ENCODE peak calls at places on chromosome 14, in four cellular contexts. One of them, this sample, is unnamed.

GRCh38 chr14:88168498-88169165 is 154.4 kb downstream of the KCNK10 start:
- DNase-seq in kidney epithelial cell: no peak
- DNase-seq in foreskin fibroblast: no peak
- DNase-seq in PC-9: no peak
- DNase-seq in this sample: peak

GRCh38 chr14:57480044-57480443 is 13.6 kb downstream of the CCDC198 start:
- DNase-seq in kidney epithelial cell: no peak
- DNase-seq in foreskin fibroblast: peak
- DNase-seq in PC-9: no peak
- DNase-seq in this sample: no peak

GRCh38 chr14:77022219-77022852 is 6.2 kb downstream of the IRF2BPL start:
- DNase-seq in PC-9: no peak
- DNase-seq in kidney epithelial cell: no peak
- DNase-seq in foreskin fibroblast: no peak
- DNase-seq in this sample: no peak

GRCh38 chr14:96730386-96730785 is 66.8 kb upstream of the VRK1 start:
- DNase-seq in kidney epithelial cell: no peak
- DNase-seq in PC-9: no peak
- DNase-seq in foreskin fibroblast: no peak
- DNase-seq in this sample: no peak

GRCh38 chr14:56333361-56334279 is 215.4 kb downstream of the PELI2 start:
- DNase-seq in PC-9: peak
- DNase-seq in foreskin fibroblast: peak
- DNase-seq in kidney epithelial cell: peak
- DNase-seq in this sample: peak

GRCh38 chr14:57937681-57938080 is 71.8 kb upstream of the SLC35F4 start:
- DNase-seq in kidney epithelial cell: no peak
- DNase-seq in foreskin fibroblast: no peak
- DNase-seq in PC-9: no peak
- DNase-seq in this sample: no peak

GRCh38 chr14:21090194-21090939 is 8.1 kb downstream of the ZNF219 start:
- DNase-seq in foreskin fibroblast: no peak
- DNase-seq in kidney epithelial cell: no peak
- DNase-seq in PC-9: no peak
- DNase-seq in this sample: no peak

GRCh38 chr14:33699300-33699699 is 251.6 kb downstream of the EGLN3 start:
- DNase-seq in PC-9: no peak
- DNase-seq in foreskin fibroblast: no peak
- DNase-seq in kidney epithelial cell: no peak
- DNase-seq in this sample: no peak

GRCh38 chr14:54549862-54550261 is 17.1 kb upstream of the SAMD4A start:
- DNase-seq in kidney epithelial cell: no peak
- DNase-seq in foreskin fibroblast: no peak
- DNase-seq in PC-9: no peak
- DNase-seq in this sample: no peak

GRCh38 chr14:91493169-91493568 is 16.9 kb downstream of the PPP4R3A start:
- DNase-seq in kidney epithelial cell: no peak
- DNase-seq in PC-9: no peak
- DNase-seq in foreskin fibroblast: peak
- DNase-seq in this sample: no peak

GRCh38 chr14:33019346-33019745 is 80.7 kb downstream of the NPAS3 start:
- DNase-seq in foreskin fibroblast: no peak
- DNase-seq in PC-9: no peak
- DNase-seq in kidney epithelial cell: no peak
- DNase-seq in this sample: no peak

GRCh38 chr14:65333926-65334687 is 78.4 kb upstream of the FUT8 start:
- DNase-seq in kidney epithelial cell: no peak
- DNase-seq in PC-9: no peak
- DNase-seq in foreskin fibroblast: peak
- DNase-seq in this sample: peak

GRCh38 chr14:77458249-77458950 is 507 bp downstream of the AHSA1 start:
- DNase-seq in PC-9: peak
- DNase-seq in kidney epithelial cell: no peak
- DNase-seq in foreskin fibroblast: no peak
- DNase-seq in this sample: no peak

GRCh38 chr14:21106506-21107359 is 5.9 kb downstream of the TMEM253 start:
- DNase-seq in PC-9: peak
- DNase-seq in kidney epithelial cell: no peak
- DNase-seq in foreskin fibroblast: peak
- DNase-seq in this sample: peak

GRCh38 chr14:96126339-96126770 is 78.3 kb upstream of the BDKRB2 start:
- DNase-seq in PC-9: no peak
- DNase-seq in foreskin fibroblast: no peak
- DNase-seq in kidney epithelial cell: no peak
- DNase-seq in this sample: no peak

GRCh38 chr14:82641050-82641540 is 1107.4 kb upstream of the SEL1L start:
- DNase-seq in kidney epithelial cell: no peak
- DNase-seq in PC-9: no peak
- DNase-seq in foreskin fibroblast: no peak
- DNase-seq in this sample: no peak

GRCh38 chr14:95237956-95238355 is 80.6 kb upstream of the DICER1 start:
- DNase-seq in PC-9: no peak
- DNase-seq in foreskin fibroblast: no peak
- DNase-seq in kidney epithelial cell: no peak
- DNase-seq in this sample: no peak

GRCh38 chr14:94394025-94394493 is 5.7 kb upstream of the SERPINA1 start:
- DNase-seq in foreskin fibroblast: no peak
- DNase-seq in PC-9: no peak
- DNase-seq in kidney epithelial cell: no peak
- DNase-seq in this sample: no peak

GRCh38 chr14:56555921-56556570 is 23.6 kb upstream of the TMEM260 start:
- DNase-seq in kidney epithelial cell: peak
- DNase-seq in foreskin fibroblast: peak
- DNase-seq in PC-9: peak
- DNase-seq in this sample: no peak

GRCh38 chr14:104496095-104496494 is 83.5 kb upstream of the C14orf180 start:
- DNase-seq in PC-9: no peak
- DNase-seq in foreskin fibroblast: no peak
- DNase-seq in kidney epithelial cell: no peak
- DNase-seq in this sample: no peak

GRCh38 chr14:96051642-96052540 is 12.7 kb downstream of the C14orf132 start:
- DNase-seq in foreskin fibroblast: no peak
- DNase-seq in PC-9: no peak
- DNase-seq in kidney epithelial cell: no peak
- DNase-seq in this sample: no peak

GRCh38 chr14:29687071-29687765 is 240.4 kb downstream of the PRKD1 start:
- DNase-seq in kidney epithelial cell: no peak
- DNase-seq in foreskin fibroblast: no peak
- DNase-seq in PC-9: no peak
- DNase-seq in this sample: no peak

GRCh38 chr14:34912966-34913365 is 37.8 kb upstream of the BAZ1A start:
- DNase-seq in foreskin fibroblast: no peak
- DNase-seq in PC-9: no peak
- DNase-seq in kidney epithelial cell: no peak
- DNase-seq in this sample: no peak

GRCh38 chr14:103628221-103628683 is 759 bp upstream of the KLC1 start:
- DNase-seq in PC-9: peak
- DNase-seq in kidney epithelial cell: peak
- DNase-seq in foreskin fibroblast: peak
- DNase-seq in this sample: no peak

GRCh38 chr14:57346741-57347140 is 43.6 kb upstream of the NAA30 start:
- DNase-seq in foreskin fibroblast: no peak
- DNase-seq in kidney epithelial cell: no peak
- DNase-seq in PC-9: no peak
- DNase-seq in this sample: no peak

GRCh38 chr14:89399157-89399556 is 17.9 kb downstream of the FOXN3 start:
- DNase-seq in kidney epithelial cell: no peak
- DNase-seq in foreskin fibroblast: no peak
- DNase-seq in PC-9: no peak
- DNase-seq in this sample: no peak

GRCh38 chr14:92794961-92795360 is 856 bp downstream of the GOLGA5 start:
- DNase-seq in kidney epithelial cell: no peak
- DNase-seq in PC-9: no peak
- DNase-seq in foreskin fibroblast: no peak
- DNase-seq in this sample: no peak

GRCh38 chr14:85701763-85702162 is 171.8 kb downstream of the FLRT2 start:
- DNase-seq in foreskin fibroblast: no peak
- DNase-seq in PC-9: no peak
- DNase-seq in kidney epithelial cell: no peak
- DNase-seq in this sample: no peak

GRCh38 chr14:29724991-29725390 is 202.7 kb downstream of the PRKD1 start:
- DNase-seq in PC-9: no peak
- DNase-seq in foreskin fibroblast: peak
- DNase-seq in kidney epithelial cell: no peak
- DNase-seq in this sample: no peak

GRCh38 chr14:77523109-77523508 is 24.5 kb upstream of the ISM2 start:
- DNase-seq in kidney epithelial cell: no peak
- DNase-seq in PC-9: no peak
- DNase-seq in foreskin fibroblast: no peak
- DNase-seq in this sample: no peak

GRCh38 chr14:26595922-26596721 is 1.7 kb downstream of the NOVA1 start:
- DNase-seq in PC-9: no peak
- DNase-seq in foreskin fibroblast: no peak
- DNase-seq in kidney epithelial cell: no peak
- DNase-seq in this sample: no peak
- H3K4me3 ChIP-seq in PC-9: peak
- H3K4me3 ChIP-seq in foreskin fibroblast: no peak
- H3K4me3 ChIP-seq in kidney epithelial cell: peak
- H3K4me3 ChIP-seq in this sample: peak

DNA sequence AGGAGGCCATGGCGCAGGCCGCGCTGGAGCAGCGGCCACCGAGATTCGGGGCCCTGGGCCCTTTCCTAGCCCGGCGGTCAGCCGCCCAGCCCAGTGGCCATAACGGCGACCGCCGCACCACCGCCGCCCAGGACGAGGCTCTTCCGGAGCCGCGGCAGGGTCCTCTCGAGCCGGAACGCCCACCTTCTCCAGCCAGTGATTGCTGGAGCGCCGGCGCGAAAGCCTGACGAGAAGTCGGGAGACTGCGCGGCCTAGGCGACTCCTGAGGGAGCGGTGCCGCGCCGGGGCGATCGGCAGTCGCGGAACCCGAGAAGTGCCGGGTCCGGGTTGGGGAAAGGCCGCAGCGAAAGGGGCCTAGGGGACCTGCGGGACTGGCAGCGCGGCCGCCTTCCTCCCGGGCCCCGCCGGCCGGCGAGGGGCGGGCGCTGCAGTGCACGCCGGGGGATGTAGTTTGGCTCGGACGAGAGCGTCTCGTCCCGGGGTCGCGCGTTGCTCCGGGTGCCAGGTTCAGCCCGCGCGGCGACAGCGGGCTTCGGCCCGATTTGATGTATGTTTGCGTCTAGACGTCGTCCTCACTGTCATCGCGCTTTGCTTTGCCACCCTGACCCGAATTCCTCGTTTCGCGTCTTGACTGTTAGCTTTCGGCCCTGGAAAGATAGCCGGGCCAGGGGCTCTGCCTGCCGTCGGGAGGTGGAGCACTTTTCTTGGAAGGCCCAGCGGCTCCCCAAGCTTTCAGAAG is at the start of gene VTI1B:
- DNase-seq in kidney epithelial cell: no peak
- DNase-seq in foreskin fibroblast: peak
- DNase-seq in PC-9: peak
- DNase-seq in this sample: no peak
- TF ChIP-seq CTCF in kidney epithelial cell: peak
- TF ChIP-seq CTCF in foreskin fibroblast: peak
- TF ChIP-seq CTCF in PC-9: no peak
- TF ChIP-seq CTCF in this sample: no peak

GRCh38 chr14:53167602-53168328 is 14.6 kb upstream of the DDHD1 start:
- DNase-seq in PC-9: no peak
- DNase-seq in foreskin fibroblast: no peak
- DNase-seq in kidney epithelial cell: no peak
- DNase-seq in this sample: no peak

GRCh38 chr14:53168786-53169185 is 15.7 kb upstream of the DDHD1 start:
- DNase-seq in foreskin fibroblast: no peak
- DNase-seq in kidney epithelial cell: no peak
- DNase-seq in PC-9: no peak
- DNase-seq in this sample: no peak
- H3K4me3 ChIP-seq in foreskin fibroblast: no peak
- H3K4me3 ChIP-seq in kidney epithelial cell: no peak
- H3K4me3 ChIP-seq in PC-9: no peak
- H3K4me3 ChIP-seq in this sample: no peak

DNA sequence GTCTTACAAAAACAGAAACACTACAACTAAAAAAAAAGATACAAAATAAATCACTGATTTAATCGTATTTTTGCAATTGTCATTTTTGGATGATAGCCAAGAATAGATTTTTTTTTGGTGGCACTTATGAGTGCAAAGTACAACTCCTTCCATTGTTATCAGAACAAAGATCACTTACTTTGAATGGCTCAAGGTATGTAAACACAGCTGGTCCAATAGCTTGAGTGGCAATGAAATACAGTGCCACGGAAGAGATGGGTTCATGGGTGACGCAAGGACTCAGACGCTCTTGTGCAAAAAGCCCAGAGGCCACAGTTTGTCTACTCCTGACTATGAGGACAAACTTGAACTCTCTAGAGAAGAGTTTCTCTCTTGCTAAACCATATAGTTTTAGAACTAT is 109.6 kb downstream of the PAX9 start:
- DNase-seq in foreskin fibroblast: no peak
- DNase-seq in PC-9: peak
- DNase-seq in kidney epithelial cell: no peak
- DNase-seq in this sample: no peak
- TF ChIP-seq CTCF in foreskin fibroblast: no peak
- TF ChIP-seq CTCF in PC-9: no peak
- TF ChIP-seq CTCF in kidney epithelial cell: no peak
- TF ChIP-seq CTCF in this sample: no peak

GRCh38 chr14:31965735-31966598 is 111.1 kb upstream of the ARHGAP5 start:
- DNase-seq in PC-9: peak
- DNase-seq in kidney epithelial cell: no peak
- DNase-seq in foreskin fibroblast: no peak
- DNase-seq in this sample: no peak
- H3K4me3 ChIP-seq in PC-9: no peak
- H3K4me3 ChIP-seq in kidney epithelial cell: no peak
- H3K4me3 ChIP-seq in foreskin fibroblast: no peak
- H3K4me3 ChIP-seq in this sample: no peak

GRCh38 chr14:62162998-62163589 is 400.9 kb downstream of the SNAPC1 start:
- DNase-seq in PC-9: peak
- DNase-seq in foreskin fibroblast: peak
- DNase-seq in kidney epithelial cell: peak
- DNase-seq in this sample: peak

DNA sequence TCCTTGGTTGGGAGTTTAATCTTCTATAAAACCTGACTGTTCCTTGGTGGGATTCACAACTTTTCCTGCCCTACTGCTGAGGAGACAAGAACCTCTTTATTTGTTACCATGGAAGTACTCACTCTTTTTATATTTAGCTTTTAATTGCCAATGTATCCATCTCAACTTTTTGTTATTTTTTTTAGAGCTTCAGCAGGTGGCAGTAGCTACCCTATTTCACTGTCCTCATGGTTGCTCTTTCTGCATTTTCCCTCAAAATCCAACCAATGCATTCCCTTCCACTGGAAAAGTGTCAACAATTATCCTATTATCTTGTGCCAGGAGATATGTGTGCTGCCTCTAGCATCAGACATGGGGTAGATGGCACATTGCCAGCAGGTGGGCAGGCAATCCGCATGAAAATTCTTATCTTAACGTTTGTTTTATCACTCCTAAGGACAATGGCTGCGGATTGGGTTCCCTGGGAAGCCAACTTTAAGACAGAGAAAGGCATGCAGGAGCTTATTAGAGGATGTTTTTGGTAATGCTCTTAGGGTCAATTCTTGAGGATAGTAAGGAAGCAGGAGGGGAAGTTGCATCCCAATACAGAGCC is 406.4 kb downstream of the SNAPC1 start:
- DNase-seq in PC-9: no peak
- DNase-seq in kidney epithelial cell: no peak
- DNase-seq in foreskin fibroblast: no peak
- DNase-seq in this sample: no peak
- TF ChIP-seq CTCF in PC-9: no peak
- TF ChIP-seq CTCF in kidney epithelial cell: no peak
- TF ChIP-seq CTCF in foreskin fibroblast: no peak
- TF ChIP-seq CTCF in this sample: no peak

This sample was measured in HFF-Myc.